ENCODE peak calls at places on chromosome 14, in eight cellular contexts. D is A172; G is mucosa of descending colon; I is activated CD4-positive, alpha-beta T cell treated with anti-CD3 and anti-CD28 coated beads, Interleukin-2, amount 50 U/mL, for 24 hours; C is EL; B is NCI-H1930; X is activated T-helper 1 cell treated with anti-CD3 and anti-CD28 coated beads, Interleukin-12 subunit alpha, Interleukin-12 subunit beta, Interleukin-2, Interleukin-4 antibody, amounts not matched to agents 30 ng/mL and 10 ng/mL and 1 ng/mL, durations not matched to agents 14 hours and 24 hours and 36 hours; U is NCI-H146. A is an unnamed sample.

GRCh38 chr14:103549361-103550311 is 12.8 kb downstream of the BAG5 start:
- DNase-seq in G (peak; percentile 48), C (no peak), B (no peak), U (no peak), X (no peak), D (no peak), I (no peak), A (peak; percentile 78)

GRCh38 chr14:97219356-97220017 is 422.3 kb downstream of the VRK1 start:
- DNase-seq in B (no peak), I (no peak), G (no peak), D (no peak), X (no peak), C (no peak), U (no peak), A (no peak)

GRCh38 chr14:23051482-23051881 is 5.8 kb downstream of the CDH24 start:
- DNase-seq in C (no peak), I (no peak), D (no peak), U (no peak), G (no peak), X (no peak), B (no peak), A (no peak)

GRCh38 chr14:37843969-37844607 is 248.7 kb downstream of the TTC6 start:
- DNase-seq in X (no peak), G (no peak), U (no peak), I (no peak), C (no peak), D (no peak), B (no peak), A (no peak)

GRCh38 chr14:23697689-23698088 is 61.5 kb downstream of the DHRS2 start:
- DNase-seq in C (no peak), D (no peak), I (no peak), B (no peak), X (no peak), U (no peak), G (no peak), A (no peak)

GRCh38 chr14:94844593-94844992 is 74.7 kb upstream of the GSC start:
- DNase-seq in C (no peak), X (no peak), I (no peak), B (no peak), D (no peak), U (no peak), G (no peak), A (no peak)

GRCh38 chr14:77133718-77134338 is 7.8 kb downstream of the ZDHHC22 start:
- DNase-seq in G (no peak), U (no peak), C (peak; percentile 42), D (peak; percentile 43), X (peak; percentile 50), I (peak; percentile 35), B (no peak), A (peak; percentile 58)

GRCh38 chr14:59541731-59542130 is 34.9 kb downstream of the CCDC175 start:
- DNase-seq in B (no peak), D (no peak), I (no peak), U (no peak), C (no peak), X (no peak), G (no peak), A (no peak)

GRCh38 chr14:59484611-59485174 is 376 bp downstream of the JKAMP start:
- DNase-seq in I (no peak), B (no peak), X (no peak), D (peak; percentile 14), G (no peak), U (no peak), C (no peak), A (no peak)

GRCh38 chr14:102749833-102750775 is 27.1 kb upstream of the TRAF3 start:
- DNase-seq in U (peak; percentile 82), C (no peak), G (no peak), D (no peak), B (no peak), I (no peak), X (no peak), A (no peak)

GRCh38 chr14:72780771-72781170 is 113.1 kb downstream of the DPF3 start:
- DNase-seq in U (no peak), I (no peak), G (no peak), C (peak; percentile 82), D (peak; percentile 41), X (no peak), B (no peak), A (no peak)

GRCh38 chr14:68727315-68728078 is 65.4 kb downstream of the ZFP36L1 start:
- DNase-seq in B (no peak), D (no peak), G (no peak), C (no peak), X (no peak), U (no peak), I (no peak), A (no peak)

GRCh38 chr14:27236601-27237000 is 638.8 kb upstream of the NOVA1 start:
- DNase-seq in G (no peak), U (no peak), X (no peak), I (no peak), C (no peak), D (no peak), B (no peak), A (no peak)

GRCh38 chr14:88352299-88353097 is 29.4 kb upstream of the KCNK10 start:
- DNase-seq in B (no peak), I (no peak), U (peak; percentile 72), D (peak; percentile 1), G (no peak), X (no peak), C (no peak), A (no peak)

GRCh38 chr14:71714225-71714624 is 218.0 kb upstream of the RGS6 start:
- DNase-seq in G (no peak), X (no peak), B (no peak), C (peak; percentile 94), U (no peak), D (no peak), I (no peak), A (no peak)

GRCh38 chr14:102581193-102581592 is 11.3 kb upstream of the RCOR1 start:
- DNase-seq in D (no peak), G (no peak), X (no peak), B (no peak), C (no peak), I (no peak), U (no peak), A (no peak)

GRCh38 chr14:103483600-103483999 is 39.0 kb downstream of the CKB start:
- DNase-seq in U (no peak), G (no peak), X (no peak), B (no peak), D (peak; percentile 69), I (no peak), C (peak; percentile 76), A (no peak)

GRCh38 chr14:23104070-23104590 is 659 bp downstream of the CIROP start:
- DNase-seq in X (no peak), C (no peak), G (no peak), U (no peak), B (no peak), D (no peak), I (no peak), A (no peak)

GRCh38 chr14:69711471-69712216 is 55.3 kb upstream of the SRSF5 start:
- DNase-seq in B (no peak), C (no peak), G (no peak), X (no peak), U (no peak), I (no peak), D (no peak), A (no peak)

GRCh38 chr14:105974902-105975301 is 448.5 kb downstream of the TMEM121 start:
- DNase-seq in U (no peak), I (peak; percentile 55), D (peak; percentile 5), C (no peak), X (peak; percentile 31), B (peak; percentile 24), G (no peak), A (no peak)

GRCh38 chr14:80839743-80840142 is 101.8 kb downstream of the CEP128 start:
- DNase-seq in C (no peak), D (no peak), I (no peak), B (no peak), X (no peak), G (no peak), U (no peak), A (no peak)

GRCh38 chr14:63273717-63274673 is 44.7 kb downstream of the GPHB5 start:
- DNase-seq in C (no peak), U (no peak), I (no peak), D (no peak), X (no peak), G (no peak), B (no peak), A (no peak)

GRCh38 chr14:35346738-35347322 is 54.6 kb downstream of the PSMA6 start:
- DNase-seq in C (no peak), D (no peak), B (no peak), U (no peak), G (no peak), X (no peak), I (no peak), A (no peak)

GRCh38 chr14:75205586-75205985 is 29.2 kb upstream of the TMED10 start:
- DNase-seq in X (peak; percentile 3), U (no peak), D (no peak), C (peak; percentile 72), G (no peak), I (no peak), B (no peak), A (no peak)

GRCh38 chr14:78302841-78303240 is 132.7 kb downstream of the NRXN3 start:
- DNase-seq in X (no peak), U (no peak), B (no peak), C (no peak), G (no peak), I (no peak), D (no peak), A (no peak)

GRCh38 chr14:72444701-72445100 is 449.2 kb downstream of the DPF3 start:
- DNase-seq in I (no peak), G (no peak), U (no peak), B (no peak), C (peak; percentile 12), D (peak; percentile 41), X (no peak), A (no peak)

GRCh38 chr14:61719344-61720301 is 24.3 kb downstream of the HIF1A start:
- DNase-seq in X (no peak), D (no peak), U (no peak), I (no peak), G (no peak), C (no peak), B (no peak), A (no peak)

A was measured in pancreas.